ENCODE peak calls at places on chromosomes 2 and 18, in seven cellular contexts. V is foreskin fibroblast, P is breast epithelium, X is Peyer's patch, U is fibroblast of villous mesenchyme, J is fibroblast of pulmonary artery, N is cardiac muscle cell. R is an unnamed sample.

GRCh38 chr2:122627388-122627787 is 871.9 kb downstream of the TSN start:
- DNase-seq in N (peak; percentile 46), J (peak; percentile 35), U (no peak), P (no peak), X (no peak), V (peak; percentile 6), R (peak; percentile 14)

GRCh38 chr2:188786368-188786781 is 187.8 kb upstream of the COL3A1 start:
- DNase-seq in J (peak; percentile 94), N (peak; percentile 91), U (peak; percentile 82), P (no peak), V (peak; percentile 86), X (no peak), R (peak; percentile 79)

GRCh38 chr18:61608306-61608705 is 275.1 kb downstream of the CDH20 start:
- DNase-seq in V (no peak), N (no peak), U (no peak), X (no peak), P (no peak), J (no peak), R (no peak)

GRCh38 chr2:62705859-62706720 is 577 bp downstream of the EHBP1 start:
- DNase-seq in X (peak; percentile 80), P (no peak), N (peak; percentile 57), V (peak; percentile 79), U (peak; percentile 44), J (peak; percentile 51), R (peak; percentile 32)

GRCh38 chr2:101974663-101975062 is 17.1 kb upstream of the IL1R2 start:
- DNase-seq in J (peak; percentile 16), N (no peak), V (peak; percentile 17), P (no peak), U (peak; percentile 72), X (no peak), R (no peak)

GRCh38 chr2:205995260-205995659 is 90.7 kb downstream of the INO80D start:
- DNase-seq in V (no peak), P (no peak), N (no peak), J (no peak), X (no peak), U (no peak), R (no peak)

GRCh38 chr2:109459485-109459884 is 154.3 kb downstream of the SEPTIN10 start:
- DNase-seq in P (no peak), J (no peak), N (no peak), X (no peak), V (no peak), U (no peak), R (no peak)

GRCh38 chr2:138267161-138267901 is 234.2 kb upstream of the SPOPL start:
- DNase-seq in N (peak; percentile 86), P (no peak), J (peak; percentile 81), U (peak; percentile 63), V (peak; percentile 81), X (no peak), R (peak; percentile 55)

GRCh38 chr18:59902180-59902992 is 2.6 kb downstream of the PMAIP1 start:
- DNase-seq in N (no peak), X (no peak), U (peak; percentile 79), P (no peak), V (peak; percentile 77), J (peak; percentile 62), R (peak; percentile 68)

GRCh38 chr18:14014456-14014855 is 99.1 kb upstream of the MC2R start:
- DNase-seq in U (no peak), P (no peak), J (no peak), N (no peak), V (no peak), X (no peak), R (no peak)

GRCh38 chr2:60867848-60868247 is 13.5 kb upstream of the REL start:
- DNase-seq in N (no peak), V (no peak), J (peak; percentile 12), X (no peak), U (no peak), P (no peak), R (no peak)

GRCh38 chr2:676647-677055 is 555 bp downstream of the TMEM18 start:
- DNase-seq in V (peak; percentile 100), J (peak; percentile 99), P (peak; percentile 97), U (peak; percentile 99), N (peak; percentile 100), X (peak; percentile 100), R (peak; percentile 99)

GRCh38 chr2:675982-676646 is 1.1 kb downstream of the TMEM18 start:
- DNase-seq in V (peak; percentile 96), J (peak; percentile 88), P (peak; percentile 63), U (peak; percentile 87), X (peak; percentile 66), N (peak; percentile 90), R (peak; percentile 96)

GRCh38 chr2:678964-679363 is 1.8 kb upstream of the TMEM18 start:
- DNase-seq in N (no peak), U (no peak), J (no peak), X (no peak), V (no peak), P (no peak), R (no peak)

GRCh38 chr2:675460-675859 is 1.7 kb downstream of the TMEM18 start:
- DNase-seq in P (no peak), X (no peak), N (no peak), U (no peak), V (no peak), J (no peak), R (no peak)

DNA sequence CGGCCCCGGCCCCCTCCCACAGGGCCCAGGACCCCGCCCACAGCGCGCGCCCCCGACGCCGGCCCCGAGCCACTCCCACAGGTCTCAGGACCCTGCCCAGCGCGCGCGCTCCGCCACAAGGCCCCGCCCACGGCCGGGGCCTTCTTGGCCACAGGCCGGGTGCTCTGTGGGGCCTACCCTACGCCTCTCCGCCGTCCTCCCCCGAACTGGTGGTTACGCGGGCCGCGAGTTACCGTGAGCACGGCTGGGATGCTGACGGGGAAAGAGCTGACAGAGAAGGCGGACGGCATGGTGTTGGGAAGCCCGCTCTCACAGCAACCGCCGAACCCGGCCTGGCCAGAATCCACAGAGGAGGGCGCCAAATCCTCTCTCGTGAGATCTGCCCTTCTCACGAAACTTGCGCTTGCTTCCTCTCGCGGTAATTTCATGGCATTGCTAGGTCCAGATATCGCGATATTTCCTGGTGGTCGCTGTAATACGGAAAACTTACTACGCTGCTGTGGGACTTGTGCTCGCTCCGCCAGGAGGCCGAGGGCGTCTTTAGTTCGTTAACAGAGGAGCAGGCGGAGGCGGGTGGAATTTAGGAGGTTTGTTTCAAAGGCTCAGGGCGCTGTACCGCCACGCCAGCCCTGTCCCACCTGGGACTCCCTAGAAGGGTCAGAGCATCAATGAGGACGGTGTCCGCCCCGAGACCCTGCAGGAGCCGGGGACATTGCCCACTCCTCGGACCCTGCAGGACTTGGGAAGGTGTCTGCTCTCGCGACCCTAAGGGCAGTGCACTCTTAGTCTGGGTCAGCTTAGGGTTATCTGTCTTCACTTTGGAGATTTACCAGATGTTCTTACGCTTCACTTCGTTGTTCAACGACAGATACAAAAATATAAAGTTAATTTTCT is at the start of gene TMEM18:
- DNase-seq in X (no peak), V (peak; percentile 99), N (peak; percentile 99), U (peak; percentile 100), J (peak; percentile 100), P (peak; percentile 95), R (peak; percentile 99)
- TF ChIP-seq CTCF in X (peak; percentile 43), V (peak; percentile 16), N (peak; percentile 19), U (peak; percentile 26), J (peak; percentile 28), P (peak; percentile 53), R (peak; percentile 17)

DNA sequence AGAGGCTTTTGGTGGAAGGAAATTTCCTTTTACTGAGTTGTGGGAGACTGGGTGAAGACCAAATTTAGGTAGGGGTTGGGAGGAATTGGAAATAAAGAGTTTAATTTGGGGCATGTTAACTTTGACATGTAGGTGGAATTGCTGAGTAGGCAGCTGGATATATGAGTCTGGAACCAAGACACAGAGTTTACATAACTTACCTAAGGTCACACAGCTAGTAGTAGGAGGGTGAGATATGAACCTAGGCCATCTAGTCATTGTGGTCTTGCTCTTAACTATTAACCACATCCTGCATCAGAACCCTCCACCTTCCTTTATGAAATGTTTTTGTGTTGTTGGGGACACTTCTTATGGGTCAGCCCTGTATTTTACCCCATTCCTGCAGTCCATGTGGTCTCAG is 113.1 kb downstream of the ICOS start:
- DNase-seq in P (no peak), V (no peak), J (no peak), N (no peak), X (no peak), U (no peak), R (no peak)
- H3K4me3 ChIP-seq in P (no peak overlapping the region), V (no peak overlapping the region), J (no peak overlapping the region), N (no peak overlapping the region), X (no peak overlapping the region), U (no peak overlapping the region), R (no peak overlapping the region)

GRCh38 chr18:76579301-76579695 is 84.3 kb upstream of the ZNF516 start:
- DNase-seq in J (no peak), P (no peak), X (no peak), U (no peak), V (no peak), N (no peak), R (no peak)

GRCh38 chr18:76584414-76585310 is 89.6 kb upstream of the ZNF516 start:
- DNase-seq in U (no peak), P (no peak), J (no peak), N (no peak), X (no peak), V (no peak), R (no peak)

GRCh38 chr18:76578571-76579300 is 83.7 kb upstream of the ZNF516 start:
- DNase-seq in U (no peak), J (no peak), V (no peak), N (peak; percentile 19), P (no peak), X (no peak), R (no peak)

GRCh38 chr18:76581261-76581660 is 86.2 kb upstream of the ZNF516 start:
- DNase-seq in U (no peak), P (no peak), J (no peak), V (no peak), X (no peak), N (no peak), R (no peak)

GRCh38 chr18:76580288-76580962 is 85.4 kb upstream of the ZNF516 start:
- DNase-seq in V (no peak), N (no peak), P (no peak), X (no peak), J (no peak), U (no peak), R (peak; percentile 33)
- TF ChIP-seq CTCF in V (no peak), N (no peak), P (no peak), X (no peak), J (no peak), U (no peak), R (no peak)

GRCh38 chr18:69402219-69402989 is 1.7 kb downstream of the DOK6 start:
- DNase-seq in J (no peak), P (no peak), N (peak; percentile 5), V (peak; percentile 8), U (no peak), X (no peak), R (no peak)
- H3K4me3 ChIP-seq in J (peak overlapping the region; percentile 15), P (peak overlapping the region; percentile 72), N (peak overlapping the region; percentile 83), V (peak overlapping the region; percentile 77), U (peak overlapping the region; percentile 61), X (no peak overlapping the region), R (no peak overlapping the region)

GRCh38 chr18:22813648-22814328 is 119.3 kb upstream of the RBBP8 start:
- DNase-seq in N (peak; percentile 70), U (peak; percentile 25), P (no peak), X (no peak), V (peak; percentile 53), J (peak; percentile 71), R (peak; percentile 72)
- TF ChIP-seq CTCF in N (peak; percentile 73), U (peak; percentile 49), P (peak; percentile 74), X (peak; percentile 68), V (peak; percentile 62), J (peak; percentile 63), R (peak; percentile 81)